ENCODE peak calls at places on chromosomes 13 and 19, in five cellular contexts. Y, V, Q, S and Z are unnamed samples.

GRCh38 chr13:75864718-75865117 is 228.6 kb downstream of the LMO7 start:
- DNase-seq in Q (no peak), V (no peak), Y (no peak), S (no peak), Z (no peak)

GRCh38 chr13:31012285-31013024 is 80.0 kb downstream of the TEX26 start:
- DNase-seq in Y (no peak), S (no peak), V (peak), Q (no peak), Z (no peak)

GRCh38 chr13:51066091-51066831 is 44.8 kb downstream of the C13orf42 start:
- DNase-seq in S (no peak), Y (no peak), V (no peak), Q (no peak), Z (no peak)

GRCh38 chr13:75938811-75939525 is 302.8 kb downstream of the LMO7 start:
- DNase-seq in S (no peak), V (no peak), Q (no peak), Y (no peak), Z (no peak)

GRCh38 chr13:95679722-95680121 is 2.8 kb downstream of the DNAJC3 start:
- DNase-seq in S (no peak), V (no peak), Y (no peak), Q (no peak), Z (no peak)

GRCh38 chr19:1921326-1921725 is 16.1 kb downstream of the ADAT3 start:
- DNase-seq in S (no peak), Q (no peak), V (peak), Y (no peak), Z (no peak)

GRCh38 chr19:14405380-14405757 is 13.8 kb downstream of the DDX39A start:
- DNase-seq in V (no peak), Q (no peak), Y (no peak), S (no peak), Z (no peak)

GRCh38 chr13:110564472-110564985 is 3.0 kb upstream of the RAB20 start:
- DNase-seq in S (no peak), Q (no peak), Y (no peak), V (no peak), Z (no peak)

GRCh38 chr13:110400786-110401533 is 93.9 kb downstream of the COL4A2 start:
- DNase-seq in S (no peak), V (peak), Q (no peak), Y (no peak), Z (no peak)

GRCh38 chr19:16736709-16737108 is 17.1 kb downstream of the NWD1 start:
- DNase-seq in Y (no peak), S (no peak), V (no peak), Q (no peak), Z (no peak)

GRCh38 chr19:33755314-33756020 is 41.2 kb upstream of the KCTD15 start:
- DNase-seq in S (no peak), Q (no peak), Y (no peak), V (peak), Z (no peak)

GRCh38 chr13:95724252-95724651 is 47.3 kb downstream of the DNAJC3 start:
- DNase-seq in Y (no peak), S (no peak), Q (no peak), V (no peak), Z (no peak)

GRCh38 chr13:84050551-84050950 is 168.3 kb upstream of the SLITRK1 start:
- DNase-seq in Q (no peak), Y (no peak), V (no peak), S (no peak), Z (no peak)

GRCh38 chr13:66689628-66690027 is 540.5 kb downstream of the PCDH9 start:
- DNase-seq in V (no peak), S (no peak), Q (no peak), Y (no peak), Z (no peak)

GRCh38 chr13:73754727-73755292 is 379.4 kb downstream of the KLF12 start:
- DNase-seq in Y (no peak), V (peak), S (peak), Q (no peak), Z (no peak)

GRCh38 chr19:13118424-13119193 is 545 bp downstream of the NACC1 start:
- DNase-seq in Y (no peak), V (peak), Q (peak), S (peak), Z (peak)

GRCh38 chr13:74040200-74040599 is 94.0 kb downstream of the KLF12 start:
- DNase-seq in S (peak), Q (peak), Y (peak), V (no peak), Z (peak)

GRCh38 chr19:42469311-42470239 is 26.8 kb upstream of the CXCL17 start:
- DNase-seq in V (peak), Y (no peak), S (no peak), Q (no peak), Z (no peak)

GRCh38 chr19:33812388-33813330 is 16.0 kb downstream of the KCTD15 start:
- DNase-seq in S (no peak), Q (no peak), V (peak), Y (peak), Z (no peak)

GRCh38 chr19:15989889-15990288 is 41.1 kb downstream of the OR10H4 start:
- DNase-seq in V (peak), Q (no peak), Y (no peak), S (no peak), Z (no peak)

GRCh38 chr13:29499766-29500165 is 95.7 kb downstream of the SLC7A1 start:
- DNase-seq in Q (no peak), Y (no peak), V (no peak), S (no peak), Z (no peak)

GRCh38 chr19:22545751-22546150 is 88.4 kb upstream of the ZNF492 start:
- DNase-seq in V (no peak), Q (peak), S (peak), Y (peak), Z (no peak)

GRCh38 chr13:98346904-98347636 is 170.0 kb upstream of the RNF113B start:
- DNase-seq in Q (no peak), Y (no peak), V (no peak), S (no peak), Z (no peak)
- TF ChIP-seq CTCF in Q (no peak), Y (no peak), V (no peak), S (no peak), Z (no peak)

GRCh38 chr19:5294403-5295160 is 46.0 kb downstream of the PTPRS start:
- DNase-seq in Q (no peak), Y (no peak), S (no peak), V (peak), Z (no peak)

GRCh38 chr19:5292453-5292842 is 48.2 kb downstream of the PTPRS start:
- DNase-seq in S (no peak), Y (peak), Q (no peak), V (no peak), Z (no peak)

GRCh38 chr19:5291588-5292193 is 48.9 kb downstream of the PTPRS start:
- DNase-seq in Y (no peak), S (no peak), Q (no peak), V (peak), Z (no peak)

GRCh38 chr19:5293607-5294089 is 47.0 kb downstream of the PTPRS start:
- DNase-seq in Q (peak), Y (no peak), S (no peak), V (peak), Z (peak)

DNA sequence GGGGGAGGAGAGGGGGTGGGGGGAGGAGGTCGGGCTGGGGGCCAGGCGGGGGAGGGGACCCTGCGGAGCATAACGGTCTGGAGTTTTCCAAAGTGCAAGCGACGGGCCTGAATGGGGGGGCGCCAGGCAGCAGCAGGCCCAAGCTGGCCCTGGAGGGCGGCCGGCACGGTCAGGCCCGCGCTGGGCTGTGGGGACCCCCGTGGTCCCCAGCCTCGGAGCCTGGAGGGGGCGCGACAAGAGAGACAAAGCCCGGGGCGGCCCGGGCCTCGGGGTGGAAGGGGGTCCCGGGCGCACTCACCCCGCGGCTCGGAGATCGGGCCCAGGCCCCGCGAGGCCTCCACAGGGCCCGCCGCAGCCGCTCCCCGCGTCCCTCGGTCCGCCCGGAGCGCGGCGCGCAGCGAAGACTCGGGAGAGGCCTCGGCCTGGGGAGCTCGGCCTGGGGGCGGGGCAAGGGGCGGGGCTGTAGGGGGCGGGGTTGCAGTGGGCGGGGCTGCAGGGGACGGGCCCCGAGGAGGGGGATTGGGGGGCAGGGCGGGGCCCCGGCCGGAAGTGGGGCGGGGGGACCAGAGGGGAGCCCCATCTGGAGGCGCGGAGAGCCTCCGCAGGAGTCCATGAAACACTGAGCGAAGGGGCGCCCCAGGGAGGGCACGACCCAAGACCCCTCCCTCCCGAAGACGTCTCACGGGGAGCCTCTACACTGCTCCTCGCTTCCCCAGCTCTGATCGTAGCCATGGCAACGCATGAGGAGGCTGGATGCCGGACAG is 47.6 kb downstream of the PTPRS start:
- DNase-seq in Q (peak), Y (peak), V (peak), S (peak), Z (peak)
- TF ChIP-seq CTCF in Q (no peak), Y (no peak), V (no peak), S (no peak), Z (no peak)

DNA sequence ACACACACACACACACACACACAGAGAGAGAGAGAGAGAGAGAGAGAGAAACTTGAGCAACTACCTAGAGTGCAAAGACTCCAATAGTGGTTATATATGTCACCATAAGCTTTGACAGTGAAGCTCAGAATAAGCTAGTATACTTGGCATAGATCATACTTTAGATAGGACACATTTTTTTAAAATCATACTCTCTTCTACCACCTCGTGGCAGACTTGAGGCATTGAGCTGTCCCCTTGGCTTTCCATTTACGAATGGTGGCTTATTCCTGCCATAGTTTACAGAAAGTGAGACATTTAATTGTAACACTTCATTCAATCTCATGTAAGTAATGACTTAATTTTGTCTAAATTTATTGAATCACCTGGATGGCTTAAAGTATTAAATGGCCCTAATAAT is 108.2 kb downstream of the EDNRB start:
- DNase-seq in V (no peak), Q (no peak), S (peak), Y (no peak), Z (no peak)
- TF ChIP-seq CTCF in V (peak), Q (no peak), S (peak), Y (peak), Z (no peak)

GRCh38 chr13:24159362-24159761 is 1.2 kb upstream of the SPATA13 start:
- DNase-seq in Y (no peak), S (no peak), Q (no peak), V (peak), Z (no peak)
- TF ChIP-seq CTCF in Y (no peak), S (no peak), Q (no peak), V (no peak), Z (no peak)

GRCh38 chr13:107867701-107868661 is 347.4 kb downstream of the LIG4 start:
- DNase-seq in Q (no peak), Y (no peak), S (no peak), V (peak), Z (peak)
- TF ChIP-seq CTCF in Q (no peak), Y (peak), S (peak), V (peak), Z (no peak)

DNA sequence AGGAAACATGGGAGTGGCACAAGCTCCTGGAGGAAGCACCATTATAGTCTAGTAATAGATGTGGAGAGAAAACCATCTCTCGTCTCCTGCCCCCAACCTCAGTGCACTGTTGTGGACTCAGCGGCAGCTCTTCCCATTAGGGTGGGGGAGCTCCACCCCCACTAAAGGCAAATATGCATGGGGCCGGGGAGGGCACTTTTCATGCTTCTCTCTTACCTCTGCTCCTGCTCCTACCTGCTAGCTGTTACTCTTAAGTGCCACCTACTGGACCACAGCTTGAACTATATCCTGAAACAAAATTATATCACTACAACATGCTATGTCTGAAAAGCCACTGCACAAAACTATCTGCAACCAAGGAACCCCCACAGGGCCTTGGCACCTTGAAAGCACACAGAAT is 112.6 kb upstream of the DACH1 start:
- DNase-seq in Y (no peak), Q (no peak), S (no peak), V (no peak), Z (no peak)
- TF ChIP-seq CTCF in Y (no peak), Q (no peak), S (peak), V (no peak), Z (no peak)

GRCh38 chr13:39047560-39047959 is 9.3 kb downstream of the NHLRC3 start:
- DNase-seq in Q (no peak), V (no peak), S (no peak), Y (no peak), Z (no peak)
- TF ChIP-seq CTCF in Q (no peak), V (no peak), S (no peak), Y (no peak), Z (no peak)

GRCh38 chr19:8609210-8610040 is 1.1 kb downstream of the ADAMTS10 start:
- DNase-seq in V (peak), S (no peak), Q (peak), Y (peak), Z (peak)
- TF ChIP-seq CTCF in V (no peak), S (no peak), Q (peak), Y (peak), Z (no peak)